ENCODE peak calls at places on chromosomes 12 and 14, in ten cellular contexts. C, V, X, T, B, H, N, S, W and J are unnamed samples.

GRCh38 chr12:123996581-123996980 is 23.6 kb downstream of the ZNF664 start:
- DNase-seq in C (no peak), V (no peak), X (no peak), T (no peak), B (no peak), H (no peak), N (no peak), S (no peak), W (no peak), J (no peak)

GRCh38 chr12:124513297-124513867 is 54.0 kb downstream of the NCOR2 start:
- DNase-seq in C (no peak), V (no peak), X (no peak), T (no peak), B (no peak), H (no peak), N (no peak), S (no peak), W (no peak), J (no peak)

GRCh38 chr12:2692156-2692555 is 102.6 kb upstream of the FKBP4 start:
- DNase-seq in C (no peak), V (no peak), X (no peak), T (no peak), B (no peak), H (no peak), N (no peak), S (peak; percentile 10), W (peak; percentile 31), J (no peak)

GRCh38 chr12:42056130-42056529 is 88.5 kb downstream of the GXYLT1 start:
- DNase-seq in C (no peak), V (no peak), X (no peak), T (no peak), B (no peak), H (no peak), N (no peak), S (no peak), W (no peak), J (peak; percentile 5)

GRCh38 chr12:9851927-9852326 is 17.2 kb downstream of the CLEC2B start:
- DNase-seq in C (no peak), V (no peak), X (no peak), T (no peak), B (no peak), H (no peak), N (no peak), S (no peak), W (no peak), J (no peak)

GRCh38 chr12:10101042-10101579 is 2.3 kb upstream of the CLEC1A start:
- DNase-seq in C (no peak), V (no peak), X (peak; percentile 65), T (no peak), B (peak; percentile 63), H (no peak), N (peak; percentile 27), S (no peak), W (no peak), J (no peak)

GRCh38 chr12:94109154-94109553 is 39.2 kb upstream of the PLXNC1 start:
- DNase-seq in C (no peak), V (no peak), X (peak; percentile 11), T (no peak), B (no peak), H (no peak), N (no peak), S (no peak), W (no peak), J (no peak)

GRCh38 chr12:63882844-63883243 is 38.3 kb downstream of the SRGAP1 start:
- DNase-seq in C (no peak), V (no peak), X (no peak), T (no peak), B (no peak), H (no peak), N (no peak), S (no peak), W (no peak), J (no peak)

GRCh38 chr14:100875861-100876590 is 27.5 kb downstream of the RTL1 start:
- DNase-seq in C (no peak), V (no peak), X (no peak), T (no peak), B (no peak), H (peak; percentile 52), N (no peak), S (no peak), W (no peak), J (peak; percentile 21)

GRCh38 chr12:57765003-57765697 is 1.7 kb downstream of the CYP27B1 start:
- DNase-seq in C (no peak), V (peak; percentile 38), X (peak; percentile 73), T (peak; percentile 63), B (peak; percentile 44), H (peak; percentile 88), N (no peak), S (no peak), W (peak; percentile 41), J (peak; percentile 67)

GRCh38 chr14:36997843-36998242 is 174.6 kb downstream of the SLC25A21 start:
- DNase-seq in C (no peak), V (no peak), X (no peak), T (no peak), B (peak; percentile 53), H (no peak), N (no peak), S (no peak), W (no peak), J (no peak)

GRCh38 chr14:74977901-74978385 is 22.5 kb upstream of the PGF start:
- DNase-seq in C (no peak), V (no peak), X (no peak), T (no peak), B (no peak), H (no peak), N (no peak), S (no peak), W (no peak), J (no peak)

GRCh38 chr14:44529026-44529425 is 21.9 kb upstream of the FSCB start:
- DNase-seq in C (no peak), V (no peak), X (peak; percentile 8), T (no peak), B (no peak), H (no peak), N (no peak), S (no peak), W (no peak), J (no peak)

GRCh38 chr12:103745962-103746361 is 95.1 kb downstream of the NT5DC3 start:
- DNase-seq in C (no peak), V (no peak), X (no peak), T (no peak), B (no peak), H (no peak), N (no peak), S (no peak), W (no peak), J (peak; percentile 10)

GRCh38 chr12:47942327-47943230 is 20.8 kb upstream of the TMEM106C start:
- DNase-seq in C (no peak), V (no peak), X (no peak), T (no peak), B (no peak), H (peak; percentile 80), N (no peak), S (no peak), W (no peak), J (no peak)
- TF ChIP-seq CTCF in C (no peak), V (peak; percentile 35), X (peak; percentile 12), T (peak; percentile 32), B (peak; percentile 66), H (no peak), N (no peak), S (no peak), W (no peak), J (peak; percentile 8)

GRCh38 chr14:61750708-61751474 is 11.3 kb upstream of the SNAPC1 start:
- DNase-seq in C (peak; percentile 35), V (peak; percentile 90), X (peak; percentile 90), T (peak; percentile 86), B (peak; percentile 82), H (peak; percentile 97), N (peak; percentile 73), S (peak; percentile 89), W (peak; percentile 87), J (peak; percentile 92)
- H3K4me1 ChIP-seq in C (peaks cover 8% of the 10 kb centered on the region), V (no peaks in the 10 kb centered on the region), X (peaks cover 26% of the 10 kb centered on the region), T (peaks cover 40% of the 10 kb centered on the region), B (peaks cover 41% of the 10 kb centered on the region), H (peaks cover 31% of the 10 kb centered on the region), N (no peaks in the 10 kb centered on the region), S (no peaks in the 10 kb centered on the region), W (peaks cover 6% of the 10 kb centered on the region), J (peaks cover 9% of the 10 kb centered on the region)

GRCh38 chr12:109592905-109593272 is 19.3 kb downstream of the MVK start:
- DNase-seq in C (no peak), V (no peak), X (no peak), T (no peak), B (no peak), H (no peak), N (no peak), S (no peak), W (no peak), J (no peak)

GRCh38 chr12:109594566-109595317 is 21.1 kb downstream of the MVK start:
- DNase-seq in C (no peak), V (no peak), X (no peak), T (no peak), B (no peak), H (no peak), N (no peak), S (no peak), W (no peak), J (no peak)

GRCh38 chr12:109590566-109590965 is 17.0 kb downstream of the MVK start:
- DNase-seq in C (no peak), V (no peak), X (no peak), T (no peak), B (no peak), H (no peak), N (no peak), S (no peak), W (no peak), J (no peak)

GRCh38 chr12:109591041-109591440 is 17.4 kb downstream of the MVK start:
- DNase-seq in C (no peak), V (no peak), X (no peak), T (no peak), B (no peak), H (no peak), N (no peak), S (no peak), W (no peak), J (no peak)

DNA sequence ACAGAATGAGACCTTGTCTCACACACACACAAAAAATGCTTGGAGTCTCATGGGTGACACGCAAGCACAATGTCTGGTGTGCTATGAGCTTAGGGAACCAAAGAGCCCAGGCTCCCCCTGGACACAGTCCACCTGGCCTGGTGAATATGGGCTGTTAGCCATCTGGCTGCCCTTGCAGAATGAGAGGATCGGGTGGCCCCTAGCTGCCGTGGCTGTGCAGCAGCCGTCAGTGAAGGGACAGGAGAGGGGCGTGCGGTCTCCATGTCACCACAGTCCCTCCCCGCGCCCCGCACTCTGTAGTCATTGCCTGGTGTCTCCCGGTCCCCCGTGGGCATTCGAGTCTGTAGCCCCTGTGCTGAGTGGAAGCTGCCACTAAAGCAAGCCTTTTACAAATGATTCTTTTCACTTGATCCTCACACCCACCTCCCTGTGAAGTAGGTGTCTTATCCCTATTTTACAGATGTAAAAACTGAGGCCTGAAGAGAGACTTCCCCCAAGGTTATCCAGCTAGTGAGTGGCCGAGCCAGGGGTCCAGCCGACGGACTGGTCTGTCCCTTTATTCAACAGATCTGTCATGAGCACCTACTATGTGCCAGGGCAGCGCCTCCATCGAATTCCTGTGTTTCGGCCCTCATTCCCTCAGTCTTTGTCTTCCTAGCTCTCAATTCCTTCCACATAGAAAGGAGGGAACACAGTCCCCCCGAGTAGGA is 18.8 kb downstream of the MVK start:
- DNase-seq in C (no peak), V (peak; percentile 65), X (no peak), T (no peak), B (no peak), H (no peak), N (no peak), S (no peak), W (no peak), J (no peak)
- H3K36me3 ChIP-seq in C (peaks cover 13% of the 10 kb centered on the region), V (peaks cover 1% of the 10 kb centered on the region), X (peaks cover 3% of the 10 kb centered on the region), T (no peaks in the 10 kb centered on the region), B (no peaks in the 10 kb centered on the region), H (no peaks in the 10 kb centered on the region), N (no peaks in the 10 kb centered on the region), S (peaks cover 40% of the 10 kb centered on the region), W (peaks cover 51% of the 10 kb centered on the region), J (no peaks in the 10 kb centered on the region)

GRCh38 chr14:22221508-22221907 is 367.5 kb downstream of the DAD1 start:
- DNase-seq in C (no peak), V (no peak), X (peak; percentile 13), T (no peak), B (peak; percentile 16), H (no peak), N (no peak), S (no peak), W (no peak), J (no peak)
- TF ChIP-seq CTCF in C (no peak), V (peak; percentile 28), X (peak; percentile 34), T (peak; percentile 15), B (peak; percentile 31), H (no peak), N (no peak), S (no peak), W (no peak), J (no peak)